ENCODE peak calls at places on chromosomes 7 and 10, in nine cellular contexts. L is GM04504; K is endothelial cell; A is Peyer's patch; H is activated CD4-positive, alpha-beta T cell treated with anti-CD3 and anti-CD28 coated beads, Interleukin-2, amount 10 ng/mL, durations not matched to agents 7 days and 5 days; M is T-helper 1 cell; W is effector CD8-positive, alpha-beta T cell; Q is substantia nigra; G is KG1. P is an unnamed sample.

GRCh38 chr7:119974972-119975371 is 298.0 kb upstream of the KCND2 start:
- DNase-seq in K (no peak), A (no peak), W (no peak), H (no peak), M (no peak), L (no peak), G (no peak), Q (no peak), P (no peak)

GRCh38 chr7:16741676-16742075 is 11.9 kb upstream of the TSPAN13 start:
- DNase-seq in Q (no peak), W (no peak), H (no peak), A (no peak), M (no peak), L (no peak), G (no peak), K (no peak), P (no peak)

GRCh38 chr10:93584445-93584844 is 16.6 kb downstream of the RBP4 start:
- DNase-seq in K (no peak), H (no peak), Q (no peak), G (no peak), L (no peak), M (no peak), W (no peak), A (no peak), P (no peak)

GRCh38 chr10:112650588-112651030 is 203.6 kb downstream of the VTI1A start:
- DNase-seq in W (no peak), Q (no peak), L (no peak), G (no peak), M (no peak), A (no peak), H (no peak), K (no peak), P (peak)

GRCh38 chr7:107201795-107202450 is 33.1 kb downstream of the HBP1 start:
- DNase-seq in H (peak), L (no peak), M (no peak), K (peak), G (no peak), Q (peak), A (no peak), W (no peak), P (peak)

GRCh38 chr10:117477961-117478670 is 64.4 kb upstream of the EMX2 start:
- DNase-seq in W (no peak), Q (no peak), L (peak), G (no peak), H (no peak), M (no peak), K (no peak), A (no peak), P (peak)

GRCh38 chr7:106793015-106793651 is 71.9 kb upstream of the PIK3CG start:
- DNase-seq in L (no peak), H (peak), M (no peak), K (peak), A (no peak), G (no peak), W (no peak), Q (no peak), P (no peak)

GRCh38 chr7:135100856-135101255 is 47.0 kb upstream of the TMEM140 start:
- DNase-seq in K (no peak), Q (no peak), M (no peak), L (no peak), H (no peak), W (no peak), G (no peak), A (no peak), P (peak)

GRCh38 chr10:76491216-76491615 is 1059.8 kb downstream of the LRMDA start:
- DNase-seq in A (no peak), K (no peak), G (no peak), L (no peak), W (no peak), H (no peak), M (no peak), Q (no peak), P (no peak)

GRCh38 chr7:156174428-156174827 is 362.2 kb upstream of the SHH start:
- DNase-seq in W (no peak), M (no peak), L (no peak), H (no peak), G (no peak), K (no peak), A (no peak), Q (no peak), P (no peak)

GRCh38 chr7:77674878-77675277 is 21.4 kb upstream of the RSBN1L start:
- DNase-seq in G (no peak), A (no peak), Q (no peak), H (no peak), L (no peak), M (no peak), W (no peak), K (no peak), P (peak)

GRCh38 chr10:44282606-44283300 is 102.1 kb downstream of the CXCL12 start:
- DNase-seq in G (no peak), M (no peak), L (no peak), K (no peak), Q (no peak), A (no peak), W (no peak), H (no peak), P (no peak)

GRCh38 chr7:12028508-12028907 is 182.6 kb upstream of the TMEM106B start:
- DNase-seq in G (no peak), L (no peak), H (no peak), Q (no peak), K (no peak), A (no peak), W (no peak), M (no peak), P (no peak)

GRCh38 chr10:132515811-132516726 is 21.5 kb upstream of the INPP5A start:
- DNase-seq in A (no peak), M (no peak), L (no peak), W (no peak), H (no peak), Q (no peak), K (no peak), G (no peak), P (no peak)